ENCODE peak calls at places on chromosomes 4 and X, in eight cellular contexts. C is CD8-positive, alpha-beta T cell; D is SJSA1; L is heart left ventricle; H is tibial artery; A is left lung; U is cardiac muscle cell; R is lung. B is an unnamed sample.

GRCh38 chrX:24838624-24839023 is 144.9 kb downstream of the POLA1 start:
- DNase-seq in C (no peak), D (peak), L (no peak), H (no peak), A (no peak), U (peak), R (no peak), B (no peak)

GRCh38 chrX:632391-633042 is 1.9 kb downstream of the SHOX start:
- DNase-seq in C (no peak), D (no peak), L (no peak), H (no peak), A (no peak), U (no peak), R (no peak), B (no peak)

GRCh38 chr4:52987401-52988056 is 125.4 kb downstream of the RASL11B start:
- DNase-seq in C (no peak), D (peak), L (no peak), H (no peak), A (no peak), U (peak), R (no peak), B (no peak)

GRCh38 chr4:82282875-82283274 is 90.9 kb downstream of the HNRNPD start:
- DNase-seq in C (no peak), D (no peak), L (no peak), H (no peak), A (no peak), U (no peak), R (no peak), B (no peak)

GRCh38 chr4:76809594-76810305 is 88.2 kb downstream of the SOWAHB start:
- DNase-seq in C (no peak), D (no peak), L (no peak), H (no peak), A (no peak), U (peak), R (no peak), B (no peak)

GRCh38 chrX:53288173-53288572 is 6.8 kb upstream of the IQSEC2 start:
- DNase-seq in C (no peak), D (no peak), L (peak), H (peak), A (no peak), U (peak), R (no peak), B (no peak)

GRCh38 chrX:143081231-143081630 is 55.5 kb downstream of the SPANXN4 start:
- DNase-seq in C (no peak), D (no peak), L (no peak), H (no peak), A (no peak), U (no peak), R (no peak), B (no peak)

GRCh38 chr4:76449824-76450223 is 14.8 kb downstream of the SHROOM3 start:
- DNase-seq in C (no peak), D (no peak), L (no peak), H (no peak), A (no peak), U (peak), R (no peak), B (no peak)

GRCh38 chr4:94490437-94490836 is 38.7 kb downstream of the PDLIM5 start:
- DNase-seq in C (no peak), D (no peak), L (no peak), H (no peak), A (no peak), U (no peak), R (no peak), B (no peak)

GRCh38 chr4:7297881-7298280 is 105.5 kb downstream of the SORCS2 start:
- DNase-seq in C (no peak), D (no peak), L (no peak), H (no peak), A (peak), U (no peak), R (no peak), B (no peak)

GRCh38 chrX:132676561-132677186 is 187.8 kb upstream of the MBNL3 start:
- DNase-seq in C (no peak), D (no peak), L (no peak), H (no peak), A (no peak), U (no peak), R (no peak), B (no peak)

GRCh38 chrX:20056704-20057103 is 60.0 kb downstream of the MAP7D2 start:
- DNase-seq in C (no peak), D (no peak), L (no peak), H (no peak), A (no peak), U (no peak), R (no peak), B (no peak)

GRCh38 chr4:81040175-81040659 is 9.7 kb downstream of the BMP3 start:
- DNase-seq in C (no peak), D (peak), L (no peak), H (no peak), A (no peak), U (peak), R (no peak), B (no peak)

GRCh38 chrX:65035451-65035779 is 59.2 kb upstream of the ZC4H2 start:
- DNase-seq in C (no peak), D (no peak), L (peak), H (peak), A (peak), U (peak), R (no peak), B (no peak)

GRCh38 chrX:116240446-116240845 is 69.9 kb downstream of the AGTR2 start:
- DNase-seq in C (no peak), D (no peak), L (no peak), H (no peak), A (no peak), U (no peak), R (no peak), B (no peak)

GRCh38 chrX:18377802-18378201 is 23.3 kb upstream of the SCML2 start:
- DNase-seq in C (no peak), D (no peak), L (no peak), H (no peak), A (no peak), U (peak), R (no peak), B (no peak)

GRCh38 chr4:122652379-122652778 is 31.5 kb upstream of the IL21 start:
- DNase-seq in C (peak), D (no peak), L (no peak), H (no peak), A (no peak), U (peak), R (peak), B (no peak)

GRCh38 chr4:185235480-185236154 is 26.2 kb downstream of the SNX25 start:
- DNase-seq in C (no peak), D (peak), L (no peak), H (no peak), A (no peak), U (peak), R (no peak), B (no peak)

GRCh38 chr4:38688676-38689355 is 24.8 kb downstream of the KLF3 start:
- DNase-seq in C (no peak), D (no peak), L (no peak), H (no peak), A (peak), U (no peak), R (no peak), B (no peak)

GRCh38 chr4:168717852-168718251 is 221.0 kb downstream of the PALLD start:
- DNase-seq in C (no peak), D (no peak), L (peak), H (no peak), A (no peak), U (peak), R (no peak), B (no peak)

GRCh38 chr4:1695913-1696312 is 11.8 kb upstream of the FAM53A start:
- DNase-seq in C (no peak), D (no peak), L (no peak), H (no peak), A (no peak), U (no peak), R (no peak), B (no peak)

GRCh38 chr4:16725252-16725651 is 173.2 kb downstream of the LDB2 start:
- DNase-seq in C (no peak), D (no peak), L (no peak), H (no peak), A (no peak), U (no peak), R (no peak), B (no peak)

GRCh38 chrX:30971761-30972603 is 82.9 kb upstream of the TAB3 start:
- DNase-seq in C (peak), D (peak), L (peak), H (no peak), A (no peak), U (peak), R (peak), B (no peak)

GRCh38 chr4:114109776-114110175 is 130.3 kb upstream of the ARSJ start:
- DNase-seq in C (no peak), D (no peak), L (no peak), H (no peak), A (no peak), U (no peak), R (no peak), B (no peak)

GRCh38 chr4:57374866-57375595 is 264.8 kb upstream of the IGFBP7 start:
- DNase-seq in C (no peak), D (no peak), L (no peak), H (no peak), A (no peak), U (no peak), R (no peak), B (no peak)

DNA sequence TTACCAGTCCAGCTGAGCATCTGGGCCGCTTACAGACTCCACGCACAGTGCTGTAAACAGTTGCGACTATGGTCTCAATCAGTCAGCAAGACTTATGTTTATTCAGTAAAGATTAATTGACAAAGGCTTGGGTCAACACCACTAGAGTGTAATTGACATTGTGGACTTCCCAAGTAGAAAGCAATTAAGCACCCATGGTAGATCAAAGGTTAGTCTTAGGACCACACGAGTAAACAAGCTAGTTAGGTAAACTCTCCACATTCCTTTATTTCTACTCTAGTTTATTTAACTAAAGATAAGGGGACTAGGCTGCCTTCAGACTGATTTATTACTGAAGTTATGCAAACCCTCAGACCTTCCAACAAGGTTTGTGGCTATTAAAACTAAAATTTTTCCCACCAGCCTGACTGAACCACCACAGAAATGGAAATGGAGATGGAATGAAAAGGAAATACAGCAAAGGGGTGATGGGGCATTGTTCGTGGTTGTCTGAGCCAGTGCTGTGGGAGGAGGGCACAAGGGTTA is 44.2 kb downstream of the MTHFD2L start:
- DNase-seq in C (no peak), D (peak), L (no peak), H (no peak), A (no peak), U (no peak), R (no peak), B (no peak)
- H3K27ac ChIP-seq in C (no peak), D (no peak), L (no peak), H (no peak), A (no peak), U (no peak), R (no peak), B (no peak)

GRCh38 chrX:11188664-11189063 is 77.5 kb downstream of the HCCS start:
- DNase-seq in C (no peak), D (no peak), L (no peak), H (no peak), A (no peak), U (no peak), R (no peak), B (no peak)
- H3K27ac ChIP-seq in C (no peak), D (no peak), L (no peak), H (no peak), A (no peak), U (no peak), R (no peak), B (no peak)

GRCh38 chrX:149504915-149505651 is at the start of gene IDS:
- DNase-seq in C (peak), D (peak), L (peak), H (peak), A (peak), U (peak), R (peak), B (no peak)
- H3K27ac ChIP-seq in C (peak), D (peak), L (peak), H (peak), A (peak), U (peak), R (peak), B (peak)

GRCh38 chr4:153533387-153533786 is 67.2 kb downstream of the TMEM131L start:
- DNase-seq in C (no peak), D (no peak), L (no peak), H (no peak), A (no peak), U (no peak), R (no peak), B (no peak)

GRCh38 chr4:153537493-153537960 is 71.4 kb downstream of the TMEM131L start:
- DNase-seq in C (no peak), D (no peak), L (no peak), H (no peak), A (no peak), U (no peak), R (no peak), B (no peak)

GRCh38 chr4:153535735-153536494 is 69.8 kb downstream of the TMEM131L start:
- DNase-seq in C (no peak), D (peak), L (no peak), H (no peak), A (no peak), U (peak), R (no peak), B (no peak)

GRCh38 chr4:153532636-153533035 is 66.5 kb downstream of the TMEM131L start:
- DNase-seq in C (no peak), D (no peak), L (no peak), H (no peak), A (no peak), U (no peak), R (no peak), B (no peak)

DNA sequence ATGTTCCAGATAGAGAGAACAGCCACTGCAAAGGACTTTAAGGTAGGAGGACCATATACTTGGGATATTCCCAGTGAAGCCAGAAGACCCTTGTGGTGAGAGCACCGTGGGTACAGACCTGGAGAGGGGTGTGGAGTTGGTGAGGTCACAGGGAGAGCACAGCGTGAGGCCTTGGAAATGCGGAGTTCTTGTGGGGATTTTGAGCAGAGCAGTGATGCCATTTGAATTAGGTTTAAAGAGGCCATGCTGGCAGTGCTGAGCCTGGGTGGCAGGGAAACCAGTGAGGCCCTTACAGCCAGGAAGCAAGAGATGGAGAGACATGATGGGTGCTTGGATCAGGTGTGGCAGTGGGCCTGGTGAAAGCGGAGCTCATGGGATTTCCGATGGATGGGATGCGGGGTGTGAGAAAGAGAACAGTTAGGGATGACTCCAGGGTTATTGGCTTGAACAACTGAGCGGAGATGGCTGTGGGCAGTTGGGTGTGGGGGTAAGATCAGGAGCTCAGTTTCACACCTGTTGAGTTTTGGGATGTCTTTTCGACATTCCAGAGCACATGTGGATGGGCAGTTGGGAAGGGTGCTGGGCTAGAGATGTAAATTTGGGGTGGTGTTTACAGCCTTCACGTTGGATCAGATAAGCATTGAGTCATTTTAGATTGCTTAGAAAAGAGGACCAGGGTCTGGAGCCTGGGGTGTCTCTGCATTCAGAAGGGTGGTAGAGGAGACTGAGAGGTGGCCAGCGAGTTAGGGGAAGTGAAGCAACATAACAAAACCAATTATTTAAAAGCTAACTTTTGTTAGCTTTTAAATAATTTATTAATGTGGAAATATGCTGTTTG is 68.9 kb downstream of the TMEM131L start:
- DNase-seq in C (no peak), D (no peak), L (no peak), H (no peak), A (no peak), U (no peak), R (no peak), B (no peak)
- H3K27ac ChIP-seq in C (no peak), D (peak), L (no peak), H (peak), A (peak), U (no peak), R (peak), B (no peak)

GRCh38 chr4:37685726-37686372 is 327 bp downstream of the RELL1 start:
- DNase-seq in C (peak), D (no peak), L (peak), H (peak), A (peak), U (peak), R (peak), B (no peak)
- H3K27ac ChIP-seq in C (peak), D (peak), L (peak), H (peak), A (peak), U (peak), R (peak), B (peak)

DNA sequence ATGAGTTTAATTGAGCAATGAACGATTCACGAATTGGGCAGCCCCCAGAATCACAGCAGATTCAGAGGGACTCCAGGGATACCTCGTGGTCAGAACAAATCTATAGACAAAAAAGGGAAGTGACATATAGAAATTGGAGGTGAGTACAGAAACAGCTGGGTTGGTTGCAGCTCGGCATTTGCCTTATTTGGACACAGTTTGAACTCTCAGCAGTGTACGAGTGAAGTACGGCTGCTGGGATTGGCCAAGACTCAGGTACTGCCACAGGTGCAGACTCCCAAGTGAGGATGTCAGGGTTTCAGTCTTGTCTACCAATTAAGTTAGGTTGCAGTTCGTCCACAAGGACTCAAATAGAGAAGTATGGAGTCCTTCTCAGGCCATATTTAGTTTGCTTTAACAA is 28.2 kb downstream of the HTT-AS start:
- DNase-seq in C (no peak), D (no peak), L (no peak), H (no peak), A (no peak), U (no peak), R (no peak), B (no peak)
- H3K27ac ChIP-seq in C (no peak), D (no peak), L (no peak), H (no peak), A (peak), U (no peak), R (no peak), B (no peak)

DNA sequence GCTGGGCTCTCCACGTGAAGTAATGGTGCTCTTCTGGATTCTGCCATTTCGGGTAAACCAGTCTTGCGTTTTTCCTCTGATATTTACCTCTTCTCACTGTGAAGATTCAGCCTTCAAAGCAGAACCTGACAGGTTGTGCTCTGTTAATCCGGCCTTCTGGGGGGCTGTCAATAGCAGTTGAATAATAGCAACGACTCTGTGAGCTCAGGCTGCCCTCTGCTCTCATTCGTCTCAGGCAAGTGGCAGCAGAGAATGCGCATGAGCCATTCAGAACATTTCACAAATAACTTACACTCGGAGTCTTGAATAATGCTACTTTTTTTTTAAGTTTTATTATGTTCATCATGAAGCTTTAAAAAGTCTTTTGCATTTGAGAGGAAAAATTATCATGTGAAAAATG is 354.1 kb upstream of the FAT1 start:
- DNase-seq in C (no peak), D (no peak), L (no peak), H (no peak), A (no peak), U (no peak), R (no peak), B (no peak)
- H3K27ac ChIP-seq in C (no peak), D (no peak), L (no peak), H (no peak), A (no peak), U (no peak), R (no peak), B (no peak)

GRCh38 chr4:41530741-41531140 is 7.2 kb upstream of the LIMCH1 start:
- DNase-seq in C (no peak), D (no peak), L (no peak), H (no peak), A (no peak), U (no peak), R (no peak), B (no peak)
- H3K27ac ChIP-seq in C (no peak), D (no peak), L (no peak), H (no peak), A (no peak), U (no peak), R (no peak), B (no peak)

B was measured in vagina.